ENCODE peak calls at places on chromosomes 7 and 10, in five cellular contexts. Z is hippocampal formation, T is foreskin fibroblast, X is NCI-H1694 treated with DMSO at 0.1 percent for 48 hours, A is NCI-H1417. B is an unnamed sample.

GRCh38 chr7:25192043-25192442 is 36.2 kb downstream of the NPVF start:
- DNase-seq in Z (no peak), T (no peak), X (no peak), A (no peak), B (no peak)

GRCh38 chr10:5566606-5567005 is 41.8 kb downstream of the CALML3 start:
- DNase-seq in Z (no peak), T (peak; percentile 47), X (no peak), A (no peak), B (no peak)

GRCh38 chr7:22841954-22842353 is 19.3 kb upstream of the TOMM7 start:
- DNase-seq in Z (no peak), T (peak; percentile 87), X (no peak), A (no peak), B (no peak)

GRCh38 chr10:86315543-86315942 is 51.1 kb downstream of the GRID1 start:
- DNase-seq in Z (no peak), T (no peak), X (no peak), A (no peak), B (no peak)

GRCh38 chr7:155455132-155455693 is 2.7 kb upstream of the EN2 start:
- DNase-seq in Z (no peak), T (no peak), X (no peak), A (no peak), B (no peak)

GRCh38 chr7:351256-351655 is 61.3 kb downstream of the FOXL3 start:
- DNase-seq in Z (no peak), T (no peak), X (no peak), A (no peak), B (no peak)

GRCh38 chr7:27972272-27972671 is 208.3 kb downstream of the JAZF1 start:
- DNase-seq in Z (no peak), T (no peak), X (no peak), A (no peak), B (no peak)

GRCh38 chr7:25854608-25855497 is 297.1 kb upstream of the NFE2L3 start:
- DNase-seq in Z (peak; percentile 18), T (peak; percentile 90), X (peak; percentile 99), A (peak; percentile 100), B (peak; percentile 73)

GRCh38 chr7:92071032-92071431 is 63.2 kb downstream of the CYP51A1 start:
- DNase-seq in Z (no peak), T (no peak), X (no peak), A (no peak), B (no peak)

GRCh38 chr10:113504423-113504822 is 48.4 kb upstream of the HABP2 start:
- DNase-seq in Z (no peak), T (no peak), X (no peak), A (no peak), B (no peak)

GRCh38 chr7:116395125-116395791 is 104.3 kb upstream of the CAV2 start:
- DNase-seq in Z (no peak), T (peak; percentile 91), X (no peak), A (peak; percentile 24), B (no peak)

GRCh38 chr7:5692112-5692844 is 89.2 kb downstream of the RNF216 start:
- DNase-seq in Z (peak; percentile 64), T (peak; percentile 96), X (no peak), A (peak; percentile 51), B (peak; percentile 48)

GRCh38 chr7:102302025-102302424 is 15.4 kb downstream of the SH2B2 start:
- DNase-seq in Z (no peak), T (no peak), X (no peak), A (no peak), B (no peak)

GRCh38 chr7:28301148-28301641 is 111.1 kb upstream of the CREB5 start:
- DNase-seq in Z (no peak), T (peak; percentile 78), X (no peak), A (no peak), B (no peak)

GRCh38 chr10:125868372-125868975 is 12.6 kb downstream of the DHX32 start:
- DNase-seq in Z (peak; percentile 34), T (peak; percentile 60), X (no peak), A (peak; percentile 46), B (peak; percentile 13)

GRCh38 chr10:5948999-5949759 is 28.2 kb downstream of the IL15RA start:
- DNase-seq in Z (peak; percentile 38), T (peak; percentile 82), X (no peak), A (peak; percentile 37), B (no peak)

GRCh38 chr7:80412842-80413241 is 99.0 kb downstream of the GNAT3 start:
- DNase-seq in Z (no peak), T (peak; percentile 71), X (no peak), A (no peak), B (no peak)

GRCh38 chr10:47269294-47269693 is 30.7 kb upstream of the GDF10 start:
- DNase-seq in Z (no peak), T (no peak), X (no peak), A (peak; percentile 0), B (no peak)

GRCh38 chr10:73889014-73889413 is 14.7 kb upstream of the CAMK2G start:
- DNase-seq in Z (no peak), T (peak; percentile 82), X (peak; percentile 83), A (peak; percentile 47), B (no peak)

GRCh38 chr7:116670409-116671036 is 1.5 kb upstream of the MET start:
- DNase-seq in Z (no peak), T (no peak), X (no peak), A (peak; percentile 29), B (no peak)

GRCh38 chr7:134686782-134687181 is 40.1 kb downstream of the BPGM start:
- DNase-seq in Z (peak; percentile 25), T (peak; percentile 52), X (peak; percentile 31), A (peak; percentile 25), B (peak; percentile 34)

GRCh38 chr7:100678291-100678984 is 4.9 kb downstream of the GNB2 start:
- DNase-seq in Z (no peak), T (no peak), X (no peak), A (no peak), B (no peak)

GRCh38 chr10:132787253-132788179 is 1.6 kb upstream of the NKX6-2 start:
- DNase-seq in Z (no peak), T (no peak), X (no peak), A (no peak), B (no peak)

GRCh38 chr10:93991101-93991500 is 2.6 kb upstream of the PLCE1 start:
- DNase-seq in Z (no peak), T (no peak), X (no peak), A (peak; percentile 1), B (no peak)

GRCh38 chr7:89798599-89798996 is 355.7 kb upstream of the STEAP1 start:
- DNase-seq in Z (no peak), T (no peak), X (no peak), A (no peak), B (no peak)

GRCh38 chr7:157368955-157369354 is 32.2 kb downstream of the DNAJB6 start:
- DNase-seq in Z (no peak), T (no peak), X (no peak), A (no peak), B (no peak)

GRCh38 chr7:66617295-66617694 is 11.4 kb upstream of the KCTD7 start:
- DNase-seq in Z (no peak), T (peak; percentile 19), X (no peak), A (no peak), B (no peak)

GRCh38 chr10:62858364-62858763 is 42.2 kb upstream of the EGR2 start:
- DNase-seq in Z (no peak), T (no peak), X (no peak), A (no peak), B (no peak)

GRCh38 chr7:149883452-149883861 is 9.7 kb downstream of the ATP6V0E2 start:
- DNase-seq in Z (peak; percentile 61), T (peak; percentile 53), X (peak; percentile 36), A (peak; percentile 78), B (peak; percentile 74)

GRCh38 chr7:74606101-74606908 is 51.2 kb upstream of the GTF2I start:
- DNase-seq in Z (no peak), T (peak; percentile 63), X (peak; percentile 79), A (peak; percentile 71), B (peak; percentile 42)